ENCODE peak calls at places on chromosomes 3 and 15, in ten cellular contexts. Q is brain microvascular endothelial cell, K is AG04450, V is A549, A is cardiac muscle cell, N is fibroblast of the aortic adventitia, F is spleen, L is RWPE1, C is B cell, W is suprapubic skin. R is an unnamed sample.

GRCh38 chr3:8660271-8660731 is 15.7 kb upstream of the SSUH2 start:
- DNase-seq in Q (peak), K (peak), V (no peak), A (peak), N (peak), F (no peak), L (no peak), C (no peak), W (no peak), R (peak)

GRCh38 chr15:76340802-76341365 is 4.3 kb downstream of the ISL2 start:
- DNase-seq in Q (no peak), K (no peak), V (no peak), A (no peak), N (no peak), F (peak), L (no peak), C (peak), W (no peak), R (no peak)

GRCh38 chr3:33064929-33065328 is 32.0 kb downstream of the GLB1 start:
- DNase-seq in Q (no peak), K (no peak), V (no peak), A (no peak), N (no peak), F (no peak), L (no peak), C (no peak), W (no peak), R (peak)

GRCh38 chr3:172808969-172809546 is 58.5 kb downstream of the ECT2 start:
- DNase-seq in Q (peak), K (peak), V (no peak), A (peak), N (peak), F (no peak), L (no peak), C (peak), W (no peak), R (peak)

GRCh38 chr3:118587847-118588246 is 446.8 kb downstream of the IGSF11 start:
- DNase-seq in Q (no peak), K (no peak), V (no peak), A (no peak), N (no peak), F (no peak), L (peak), C (no peak), W (no peak), R (peak)

GRCh38 chr15:92531406-92531805 is 124.2 kb downstream of the FAM174B start:
- DNase-seq in Q (no peak), K (no peak), V (no peak), A (no peak), N (no peak), F (no peak), L (no peak), C (no peak), W (no peak), R (no peak)

GRCh38 chr15:85929786-85930185 is 135.1 kb upstream of the KLHL25 start:
- DNase-seq in Q (no peak), K (no peak), V (no peak), A (no peak), N (no peak), F (no peak), L (no peak), C (no peak), W (no peak), R (no peak)

GRCh38 chr3:53223541-53223966 is 32.3 kb downstream of the TKT start:
- DNase-seq in Q (no peak), K (no peak), V (no peak), A (no peak), N (no peak), F (peak), L (no peak), C (no peak), W (no peak), R (no peak)

GRCh38 chr3:98602078-98602678 is 8.8 kb upstream of the CPOX start:
- DNase-seq in Q (peak), K (peak), V (peak), A (peak), N (peak), F (no peak), L (peak), C (peak), W (no peak), R (peak)

GRCh38 chr3:123725652-123726400 is 141.0 kb upstream of the HACD2 start:
- DNase-seq in Q (no peak), K (no peak), V (no peak), A (no peak), N (no peak), F (no peak), L (no peak), C (no peak), W (no peak), R (no peak)
- TF ChIP-seq CTCF in Q (peak), K (peak), V (no peak), A (no peak), N (peak), F (no peak), L (no peak), C (no peak), W (no peak), R (peak)

DNA sequence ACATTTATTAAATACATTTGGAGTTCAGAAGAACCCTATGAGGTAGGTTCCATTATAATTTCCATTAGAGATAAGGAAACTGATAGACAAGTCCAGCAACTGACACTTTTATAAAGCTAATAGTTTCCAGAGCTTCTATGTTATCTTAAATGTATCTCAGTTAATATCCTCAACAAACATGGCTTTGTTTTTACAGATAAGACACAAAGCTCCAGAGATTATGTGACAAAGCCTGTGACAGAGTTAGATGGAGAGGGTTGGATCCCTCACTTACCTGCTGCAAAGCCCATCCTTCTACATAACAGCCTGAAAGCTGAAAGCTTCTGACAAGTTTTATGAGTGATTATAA is 473 bp upstream of the COMMD2 start:
- DNase-seq in Q (no peak), K (no peak), V (no peak), A (no peak), N (no peak), F (no peak), L (no peak), C (no peak), W (no peak), R (no peak)
- TF ChIP-seq CTCF in Q (no peak), K (no peak), V (peak), A (no peak), N (no peak), F (no peak), L (no peak), C (peak), W (no peak), R (no peak)

GRCh38 chr15:33735637-33736247 is 232.6 kb upstream of the CHRM5 start:
- DNase-seq in Q (no peak), K (no peak), V (peak), A (peak), N (peak), F (no peak), L (peak), C (no peak), W (no peak), R (peak)
- TF ChIP-seq CTCF in Q (peak), K (peak), V (peak), A (peak), N (peak), F (no peak), L (peak), C (no peak), W (peak), R (peak)

DNA sequence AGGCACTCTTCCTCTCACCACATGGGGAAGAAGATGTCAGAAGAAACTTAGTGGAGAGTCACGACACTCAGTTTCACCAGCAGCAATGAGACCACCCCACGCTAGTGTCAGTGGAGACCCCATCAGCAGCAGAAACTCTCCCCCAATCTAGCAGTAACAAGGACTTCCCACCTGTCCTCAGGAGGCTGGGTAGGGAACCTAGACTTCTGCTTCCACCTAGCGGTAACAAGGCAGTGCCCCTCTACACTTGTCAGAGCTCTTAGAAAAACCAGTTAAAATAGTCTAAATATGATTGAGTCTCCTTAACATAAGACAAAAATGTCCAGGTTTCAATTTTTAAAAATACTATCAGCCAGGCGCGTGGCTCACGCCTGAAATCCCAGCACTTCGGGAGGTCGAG is 57.3 kb downstream of the TRAT1 start:
- DNase-seq in Q (no peak), K (no peak), V (no peak), A (no peak), N (no peak), F (no peak), L (peak), C (no peak), W (no peak), R (no peak)
- TF ChIP-seq CTCF in Q (no peak), K (peak), V (peak), A (no peak), N (no peak), F (no peak), L (no peak), C (no peak), W (no peak), R (no peak)

GRCh38 chr3:57436195-57436761 is 107.9 kb downstream of the DNAH12 start:
- DNase-seq in Q (no peak), K (no peak), V (no peak), A (no peak), N (no peak), F (no peak), L (no peak), C (no peak), W (no peak), R (no peak)

DNA sequence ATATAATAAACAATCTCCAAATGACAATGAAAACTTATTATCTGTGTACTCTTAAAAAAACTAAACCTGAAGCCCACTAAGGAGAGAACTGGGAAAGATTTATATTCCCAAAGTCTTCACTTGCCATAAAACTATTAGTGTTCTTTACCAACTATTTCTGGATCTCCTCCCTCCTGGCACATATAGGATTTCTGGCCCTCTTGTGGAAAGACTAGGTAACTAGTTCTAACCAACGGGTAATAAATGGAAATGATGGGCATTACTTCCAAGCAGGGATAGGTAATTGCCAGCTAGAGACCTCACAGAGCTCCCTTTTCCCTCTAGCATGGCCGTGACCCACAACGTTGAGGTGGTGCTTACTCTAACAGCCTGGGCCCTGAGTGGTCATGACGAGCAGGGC is 110.1 kb downstream of the DNAH12 start:
- DNase-seq in Q (peak), K (no peak), V (peak), A (peak), N (peak), F (no peak), L (peak), C (peak), W (no peak), R (peak)
- TF ChIP-seq CTCF in Q (peak), K (peak), V (peak), A (peak), N (peak), F (no peak), L (peak), C (peak), W (peak), R (peak)